ENCODE peak calls at places on chromosome 6, in seven cellular contexts. One of them, this sample, is unnamed.

GRCh38 chr6:20367716-20368485 is 33.8 kb upstream of the E2F3 start:
- DNase-seq in foreskin fibroblast: peak
- DNase-seq in ovary: no peak
- DNase-seq in IMR-90: peak
- DNase-seq in fibroblast of lung: peak
- DNase-seq in choroid plexus epithelial cell: peak
- DNase-seq in astrocyte: peak
- DNase-seq in this sample: no peak

GRCh38 chr6:10418862-10419748 is 4.2 kb upstream of the TFAP2A start:
- DNase-seq in choroid plexus epithelial cell: peak
- DNase-seq in ovary: no peak
- DNase-seq in fibroblast of lung: peak
- DNase-seq in astrocyte: peak
- DNase-seq in IMR-90: peak
- DNase-seq in foreskin fibroblast: peak
- DNase-seq in this sample: no peak

GRCh38 chr6:20924911-20925543 is 390.8 kb downstream of the CDKAL1 start:
- DNase-seq in IMR-90: no peak
- DNase-seq in ovary: no peak
- DNase-seq in fibroblast of lung: no peak
- DNase-seq in foreskin fibroblast: no peak
- DNase-seq in choroid plexus epithelial cell: no peak
- DNase-seq in astrocyte: no peak
- DNase-seq in this sample: no peak

GRCh38 chr6:72032056-72032455 is 145.7 kb downstream of the RIMS1 start:
- DNase-seq in foreskin fibroblast: no peak
- DNase-seq in IMR-90: no peak
- DNase-seq in astrocyte: peak
- DNase-seq in ovary: no peak
- DNase-seq in choroid plexus epithelial cell: peak
- DNase-seq in fibroblast of lung: peak
- DNase-seq in this sample: no peak

GRCh38 chr6:164130151-164130550 is 715.6 kb downstream of the QKI start:
- DNase-seq in foreskin fibroblast: no peak
- DNase-seq in IMR-90: no peak
- DNase-seq in ovary: no peak
- DNase-seq in fibroblast of lung: no peak
- DNase-seq in choroid plexus epithelial cell: no peak
- DNase-seq in astrocyte: no peak
- DNase-seq in this sample: no peak

GRCh38 chr6:147708170-147708569 is 199.7 kb downstream of the SAMD5 start:
- DNase-seq in astrocyte: no peak
- DNase-seq in fibroblast of lung: no peak
- DNase-seq in IMR-90: no peak
- DNase-seq in ovary: no peak
- DNase-seq in foreskin fibroblast: no peak
- DNase-seq in choroid plexus epithelial cell: no peak
- DNase-seq in this sample: no peak

GRCh38 chr6:35945650-35946025 is 24.7 kb upstream of the SRPK1 start:
- DNase-seq in foreskin fibroblast: peak
- DNase-seq in IMR-90: peak
- DNase-seq in ovary: no peak
- DNase-seq in choroid plexus epithelial cell: no peak
- DNase-seq in fibroblast of lung: peak
- DNase-seq in astrocyte: no peak
- DNase-seq in this sample: no peak

GRCh38 chr6:148885920-148886845 is 139.4 kb downstream of the UST start:
- DNase-seq in fibroblast of lung: peak
- DNase-seq in IMR-90: no peak
- DNase-seq in foreskin fibroblast: no peak
- DNase-seq in ovary: no peak
- DNase-seq in astrocyte: no peak
- DNase-seq in choroid plexus epithelial cell: no peak
- DNase-seq in this sample: no peak

GRCh38 chr6:22551280-22551679 is 18.1 kb upstream of the HDGFL1 start:
- DNase-seq in IMR-90: peak
- DNase-seq in fibroblast of lung: peak
- DNase-seq in foreskin fibroblast: peak
- DNase-seq in choroid plexus epithelial cell: peak
- DNase-seq in ovary: no peak
- DNase-seq in astrocyte: peak
- DNase-seq in this sample: no peak
- H3K4me3 ChIP-seq in IMR-90: no peak
- H3K4me3 ChIP-seq in fibroblast of lung: no peak
- H3K4me3 ChIP-seq in foreskin fibroblast: no peak
- H3K4me3 ChIP-seq in choroid plexus epithelial cell: no peak
- H3K4me3 ChIP-seq in ovary: no peak
- H3K4me3 ChIP-seq in astrocyte: no peak
- H3K4me3 ChIP-seq in this sample: no peak

DNA sequence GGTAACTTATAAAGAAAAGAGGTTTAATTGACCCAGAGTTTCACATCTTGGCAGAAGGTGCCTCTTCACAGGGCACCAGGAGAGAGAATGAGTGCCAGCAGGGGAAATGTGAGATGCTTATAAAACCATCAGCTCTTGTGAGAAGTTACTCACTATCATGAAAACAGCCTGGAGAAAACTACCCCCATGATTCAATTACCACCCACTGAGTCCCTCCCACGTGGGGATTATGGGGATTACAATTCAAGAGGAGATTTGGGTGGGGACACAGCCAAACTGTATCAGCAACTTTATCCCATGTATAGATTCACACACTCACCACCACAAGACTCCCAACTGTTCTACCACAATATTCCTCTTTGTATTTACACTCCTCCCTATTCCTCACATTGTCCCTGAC is 10.6 kb downstream of the PDSS2 start:
- DNase-seq in fibroblast of lung: no peak
- DNase-seq in foreskin fibroblast: no peak
- DNase-seq in choroid plexus epithelial cell: no peak
- DNase-seq in astrocyte: no peak
- DNase-seq in IMR-90: no peak
- DNase-seq in ovary: no peak
- DNase-seq in this sample: no peak
- TF ChIP-seq CTCF in fibroblast of lung: no peak
- TF ChIP-seq CTCF in foreskin fibroblast: no peak
- TF ChIP-seq CTCF in choroid plexus epithelial cell: no peak
- TF ChIP-seq CTCF in astrocyte: no peak
- TF ChIP-seq CTCF in IMR-90: no peak
- TF ChIP-seq CTCF in ovary: no peak
- TF ChIP-seq CTCF in this sample: no peak

GRCh38 chr6:167858842-167859520 is 32.3 kb downstream of the AFDN start:
- DNase-seq in astrocyte: peak
- DNase-seq in choroid plexus epithelial cell: no peak
- DNase-seq in fibroblast of lung: peak
- DNase-seq in ovary: no peak
- DNase-seq in IMR-90: no peak
- DNase-seq in foreskin fibroblast: no peak
- DNase-seq in this sample: no peak

GRCh38 chr6:167856474-167856873 is 29.8 kb downstream of the AFDN start:
- DNase-seq in IMR-90: no peak
- DNase-seq in choroid plexus epithelial cell: no peak
- DNase-seq in foreskin fibroblast: no peak
- DNase-seq in fibroblast of lung: no peak
- DNase-seq in ovary: no peak
- DNase-seq in astrocyte: no peak
- DNase-seq in this sample: no peak

GRCh38 chr6:167858086-167858591 is 31.4 kb downstream of the AFDN start:
- DNase-seq in fibroblast of lung: peak
- DNase-seq in IMR-90: peak
- DNase-seq in choroid plexus epithelial cell: peak
- DNase-seq in astrocyte: peak
- DNase-seq in ovary: no peak
- DNase-seq in foreskin fibroblast: peak
- DNase-seq in this sample: peak

GRCh38 chr6:167855825-167856425 is 29.2 kb downstream of the AFDN start:
- DNase-seq in IMR-90: peak
- DNase-seq in astrocyte: peak
- DNase-seq in fibroblast of lung: peak
- DNase-seq in ovary: no peak
- DNase-seq in foreskin fibroblast: peak
- DNase-seq in choroid plexus epithelial cell: peak
- DNase-seq in this sample: peak

GRCh38 chr6:167856999-167857660 is 30.4 kb downstream of the AFDN start:
- DNase-seq in foreskin fibroblast: peak
- DNase-seq in choroid plexus epithelial cell: peak
- DNase-seq in IMR-90: peak
- DNase-seq in ovary: no peak
- DNase-seq in astrocyte: peak
- DNase-seq in fibroblast of lung: peak
- DNase-seq in this sample: no peak
- H3K4me3 ChIP-seq in foreskin fibroblast: no peak
- H3K4me3 ChIP-seq in choroid plexus epithelial cell: no peak
- H3K4me3 ChIP-seq in IMR-90: no peak
- H3K4me3 ChIP-seq in ovary: no peak
- H3K4me3 ChIP-seq in astrocyte: no peak
- H3K4me3 ChIP-seq in fibroblast of lung: no peak
- H3K4me3 ChIP-seq in this sample: no peak

DNA sequence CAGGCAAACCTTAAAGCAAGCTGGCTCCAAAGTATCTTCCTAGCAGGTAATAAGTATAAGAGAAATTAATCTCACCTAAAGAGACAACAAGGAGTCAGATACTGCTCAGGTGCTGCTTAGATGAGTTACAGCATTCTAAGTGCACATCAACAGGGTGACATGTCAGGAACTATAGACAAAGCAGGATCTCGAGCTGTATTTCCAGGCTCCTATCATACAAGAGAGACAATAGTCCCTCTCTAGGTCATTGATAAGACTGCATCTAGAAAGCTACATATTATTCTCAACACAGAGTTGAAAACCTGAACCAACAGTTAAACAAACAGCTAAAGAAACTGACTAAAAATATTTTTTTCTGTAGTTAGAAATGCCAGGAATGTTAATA is 3.9 kb downstream of the PTPRK start:
- DNase-seq in fibroblast of lung: no peak
- DNase-seq in choroid plexus epithelial cell: peak
- DNase-seq in ovary: no peak
- DNase-seq in astrocyte: no peak
- DNase-seq in IMR-90: peak
- DNase-seq in foreskin fibroblast: peak
- DNase-seq in this sample: no peak
- TF ChIP-seq CTCF in fibroblast of lung: peak
- TF ChIP-seq CTCF in choroid plexus epithelial cell: peak
- TF ChIP-seq CTCF in ovary: no peak
- TF ChIP-seq CTCF in astrocyte: peak
- TF ChIP-seq CTCF in IMR-90: peak
- TF ChIP-seq CTCF in foreskin fibroblast: peak
- TF ChIP-seq CTCF in this sample: peak